ENCODE peak calls at places on chromosomes 6 and 20, in four cellular contexts. T is HepG2, K is SK-N-SH, H is GM12878. O is an unnamed sample.

GRCh38 chr6:37551002-37551401 is 51.3 kb upstream of the CCDC167 start:
- DNase-seq in T (no peak), K (no peak), H (no peak), O (no peak)

GRCh38 chr20:63751471-63752271 is 12.1 kb downstream of the SLC2A4RG start:
- DNase-seq in T (no peak), K (peak; percentile 77), H (no peak), O (peak; percentile 35)

GRCh38 chr6:50087231-50087954 is 37.7 kb upstream of the DEFB112 start:
- DNase-seq in T (peak; percentile 5), K (no peak), H (no peak), O (no peak)

GRCh38 chr6:106782524-106783265 is 153.3 kb downstream of the QRSL1 start:
- DNase-seq in T (no peak), K (no peak), H (no peak), O (no peak)

GRCh38 chr20:62761058-62761758 is 35.1 kb upstream of the MRGBP start:
- DNase-seq in T (no peak), K (no peak), H (no peak), O (no peak)

GRCh38 chr6:33586108-33586640 is 6.1 kb upstream of the BAK1 start:
- DNase-seq in T (no peak), K (no peak), H (no peak), O (no peak)

GRCh38 chr6:15793288-15793687 is 130.5 kb upstream of the DTNBP1 start:
- DNase-seq in T (no peak), K (no peak), H (no peak), O (no peak)

GRCh38 chr20:58995461-58996225 is 11.4 kb downstream of the CTSZ start:
- DNase-seq in T (peak; percentile 96), K (no peak), H (no peak), O (no peak)

GRCh38 chr6:158006331-158006730 is 24.7 kb downstream of the SYNJ2 start:
- DNase-seq in T (no peak), K (no peak), H (no peak), O (no peak)

GRCh38 chr20:7744411-7744810 is 195.8 kb downstream of the HAO1 start:
- DNase-seq in T (no peak), K (no peak), H (no peak), O (no peak)

GRCh38 chr6:152642578-152643375 is 5.6 kb upstream of the SYNE1 start:
- DNase-seq in T (peak; percentile 53), K (peak; percentile 61), H (no peak), O (no peak)

GRCh38 chr20:33165416-33166055 is 2.4 kb upstream of the BPIFA2 start:
- DNase-seq in T (no peak), K (no peak), H (no peak), O (no peak)

GRCh38 chr6:77021778-77022177 is 441.5 kb downstream of the HTR1B start:
- DNase-seq in T (no peak), K (no peak), H (no peak), O (no peak)

GRCh38 chr6:134830194-134830593 is 119.7 kb downstream of the ALDH8A1 start:
- DNase-seq in T (no peak), K (no peak), H (no peak), O (no peak)

GRCh38 chr6:53527249-53527765 is 17.6 kb downstream of the GCLC start:
- DNase-seq in T (no peak), K (no peak), H (no peak), O (no peak)

GRCh38 chr6:129667621-129668020 is 42.4 kb downstream of the ARHGAP18 start:
- DNase-seq in T (no peak), K (no peak), H (no peak), O (no peak)

GRCh38 chr20:62885808-62886708 is 24.4 kb upstream of the TCFL5 start:
- DNase-seq in T (no peak), K (peak; percentile 43), H (no peak), O (no peak)

GRCh38 chr20:57335392-57335791 is 5.8 kb downstream of the SPO11 start:
- DNase-seq in T (no peak), K (no peak), H (no peak), O (no peak)

GRCh38 chr6:5728726-5729434 is 277.8 kb downstream of the NRN1 start:
- DNase-seq in T (no peak), K (no peak), H (no peak), O (no peak)

GRCh38 chr6:135116566-135116965 is 61.9 kb upstream of the HBS1L start:
- DNase-seq in T (no peak), K (no peak), H (no peak), O (no peak)

GRCh38 chr6:170097505-170098427 is 193.1 kb downstream of the DLL1 start:
- DNase-seq in T (no peak), K (no peak), H (no peak), O (no peak)

DNA sequence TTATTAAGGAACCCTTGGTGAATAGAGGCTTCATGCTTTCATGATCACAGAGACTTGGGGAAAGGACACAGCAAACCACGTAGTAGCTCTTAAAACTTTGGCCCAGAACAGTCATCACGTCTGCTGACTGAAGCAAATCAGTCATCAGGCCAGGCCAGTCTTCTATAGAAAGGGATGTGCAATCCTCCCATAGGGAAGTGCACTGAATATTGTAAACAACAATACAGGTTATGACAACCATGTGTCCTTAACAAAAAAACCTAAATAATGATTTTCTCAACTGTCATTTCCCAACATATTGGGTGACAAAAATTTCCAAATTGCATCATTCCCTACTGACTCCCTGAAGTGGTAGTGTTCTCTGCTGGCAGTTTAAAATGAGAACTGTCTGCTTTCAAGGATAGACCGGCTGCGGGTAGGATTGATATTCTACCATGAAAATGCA is 388.2 kb upstream of the CITED2 start:
- DNase-seq in T (no peak), K (no peak), H (peak; percentile 38), O (no peak)
- TF ChIP-seq TAF1 in T (no peak), K (no peak), H (no peak), O (no peak)

DNA sequence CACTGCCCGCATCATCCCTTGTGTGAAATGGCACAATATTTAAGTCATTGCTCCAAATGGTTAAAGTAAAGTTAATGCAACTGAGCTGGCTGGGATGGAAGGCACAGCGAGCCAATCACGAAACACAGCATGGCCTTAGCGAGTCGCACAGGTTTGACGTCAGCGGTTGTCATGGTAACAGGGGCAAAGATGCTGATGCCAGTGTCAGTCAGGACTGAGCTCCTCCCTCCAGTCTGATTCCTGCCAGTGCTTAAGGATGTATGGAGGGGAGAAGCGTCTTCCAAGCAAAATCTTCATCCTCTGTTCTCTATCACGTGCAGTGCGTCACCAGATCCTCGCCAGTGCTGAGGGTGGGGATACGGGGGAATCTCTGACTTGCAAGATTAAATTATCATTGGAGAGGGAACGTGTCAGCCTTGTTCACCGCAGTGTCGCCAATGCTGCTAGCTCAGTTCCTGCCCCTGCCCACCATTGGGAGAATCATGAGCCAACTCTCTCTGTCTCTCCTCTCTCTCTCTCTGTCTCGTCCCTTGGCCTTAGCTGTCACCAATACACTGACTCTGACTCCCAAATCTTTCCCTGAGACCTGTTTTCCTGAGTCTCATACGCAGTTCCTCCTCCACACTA is 24.5 kb downstream of the TSPYL4 start:
- DNase-seq in T (no peak), K (peak; percentile 84), H (no peak), O (no peak)
- TF ChIP-seq TAF1 in T (no peak), K (no peak), H (no peak), O (no peak)

DNA sequence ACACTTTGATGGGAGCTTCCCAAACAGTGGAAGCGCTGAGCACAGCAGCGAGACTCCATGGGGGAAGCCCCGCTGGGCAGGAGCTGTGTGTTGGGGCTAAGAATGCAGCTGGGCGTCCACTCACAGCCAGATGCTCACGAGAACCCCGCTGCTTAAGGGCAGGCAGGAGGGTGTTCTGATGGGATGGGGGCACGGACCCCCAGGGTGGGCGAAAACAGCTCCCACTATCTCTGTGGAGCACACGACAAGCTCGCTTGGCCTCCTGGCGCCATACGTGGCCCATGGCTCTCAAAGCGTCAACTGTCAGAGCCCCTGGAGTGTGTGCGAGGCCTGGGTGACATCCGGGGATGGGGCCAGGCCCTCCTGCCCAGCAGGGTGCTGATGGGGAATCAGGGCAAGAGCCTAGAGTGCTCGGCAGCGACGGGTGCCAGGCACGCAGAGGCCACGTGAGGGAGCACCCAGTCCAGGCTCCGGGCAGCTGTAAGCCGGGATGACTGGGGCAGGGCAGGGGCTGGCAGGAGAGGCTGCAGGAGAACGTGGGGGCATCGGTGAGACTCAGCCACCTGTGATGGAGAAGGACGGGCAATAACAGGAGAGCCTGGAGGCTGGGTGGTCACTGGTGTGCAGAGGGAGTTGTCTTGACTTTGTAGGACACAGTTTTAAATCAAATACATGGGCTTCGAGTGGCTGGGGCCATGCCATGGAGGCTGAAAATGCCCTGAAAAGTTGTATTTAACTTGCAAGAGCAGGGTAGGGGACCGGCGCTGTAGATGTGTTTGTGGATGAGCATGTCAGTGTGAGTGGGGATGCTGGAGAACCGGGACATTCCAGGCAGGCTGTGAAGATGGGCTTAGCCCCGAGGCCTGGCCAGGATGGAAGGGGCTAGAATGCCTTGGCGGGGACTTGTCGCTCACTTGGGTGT is 27.3 kb downstream of the PYGB start:
- DNase-seq in T (no peak), K (no peak), H (no peak), O (no peak)
- TF ChIP-seq TAF1 in T (no peak), K (no peak), H (no peak), O (no peak)

DNA sequence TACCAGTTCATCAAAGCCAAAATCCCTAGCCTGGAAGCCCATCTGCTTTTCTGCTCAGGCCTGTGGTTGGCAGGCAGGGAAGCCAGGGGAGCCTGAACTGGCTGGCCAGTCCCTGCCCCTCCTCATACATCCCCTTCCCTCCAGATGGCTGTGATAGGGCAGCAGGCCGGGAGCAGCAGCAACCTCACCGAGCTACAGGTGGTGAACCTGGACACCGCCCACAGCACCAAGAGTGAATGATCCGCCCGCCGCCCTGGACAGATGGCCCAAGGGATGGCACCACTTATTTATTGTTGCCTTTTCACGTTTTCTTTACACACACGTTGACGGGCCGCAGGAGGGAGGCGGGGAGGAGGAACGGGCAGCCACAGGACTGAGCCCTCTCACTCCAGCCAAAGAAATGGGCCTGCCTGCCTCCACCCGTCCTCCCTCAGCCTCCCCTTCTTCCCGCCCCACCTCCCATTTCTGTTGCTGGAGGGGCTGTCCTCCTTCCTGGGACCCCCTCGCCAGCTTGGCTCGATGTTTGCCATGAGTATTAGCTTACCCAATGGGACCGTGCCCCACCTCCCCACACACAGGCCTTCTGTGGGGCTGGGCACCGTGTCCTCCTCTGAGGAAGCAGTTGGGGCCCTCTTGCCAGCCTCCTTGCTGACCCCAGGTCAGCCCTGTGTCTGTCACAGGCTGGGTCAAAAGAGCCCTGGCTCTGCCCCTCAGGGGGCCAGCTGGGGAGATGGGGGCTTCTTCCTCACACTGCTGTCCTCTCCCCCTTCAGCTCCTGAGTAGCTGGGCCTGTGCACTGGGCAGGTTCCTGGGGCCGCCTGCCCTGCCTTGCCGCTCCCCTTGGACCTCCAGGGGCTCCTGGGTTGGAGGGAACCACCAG is 2.8 kb upstream of the CUL9 start:
- DNase-seq in T (no peak), K (no peak), H (no peak), O (no peak)
- TF ChIP-seq TAF1 in T (no peak), K (no peak), H (no peak), O (no peak)

DNA sequence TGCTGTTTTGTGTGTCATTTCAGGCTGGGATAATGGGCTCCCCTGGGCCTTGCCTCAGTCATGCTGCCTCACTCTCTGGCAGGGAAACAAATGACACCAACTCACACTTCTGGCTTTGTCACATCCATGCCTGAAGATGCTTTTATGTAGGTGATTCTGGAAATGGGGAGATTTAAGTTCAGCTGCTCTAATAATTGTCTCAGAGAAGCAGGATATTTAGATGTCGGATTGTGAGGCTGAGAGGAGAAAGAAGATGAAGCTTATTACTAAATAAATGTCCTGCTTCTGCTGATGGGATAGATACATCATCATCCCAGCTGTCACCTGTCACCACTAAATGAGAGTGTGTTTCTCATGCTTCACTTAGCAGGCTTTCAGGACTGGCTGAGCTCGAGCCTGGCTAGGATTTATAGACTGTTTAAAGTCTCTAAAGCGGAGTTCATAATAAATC is 480.2 kb upstream of the SPTLC3 start:
- DNase-seq in T (no peak), K (no peak), H (no peak), O (no peak)
- TF ChIP-seq TAF1 in T (no peak), K (no peak), H (no peak), O (no peak)